ENCODE peak calls at places on chromosome 17, in five cellular contexts. One of them, this sample, is unnamed.

GRCh38 chr17:15364615-15365014 is 23.2 kb upstream of the TEKT3 start:
- DNase-seq in stimulated activated CD8-positive, alpha-beta memory T cell treated with anti-CD3 and anti-CD28 coated beads, Interleukin-15, amount 100 ng/mL, for 24 hours: no peak
- DNase-seq in activated naive CD4-positive, alpha-beta T cell treated with anti-CD3 and anti-CD28 coated beads for 36 hours: no peak
- DNase-seq in amygdala: no peak
- DNase-seq in GF-D8: no peak
- DNase-seq in this sample: no peak

GRCh38 chr17:1686086-1686485 is 1.4 kb upstream of the PRPF8 start:
- DNase-seq in stimulated activated CD8-positive, alpha-beta memory T cell treated with anti-CD3 and anti-CD28 coated beads, Interleukin-15, amount 100 ng/mL, for 24 hours: no peak
- DNase-seq in amygdala: no peak
- DNase-seq in activated naive CD4-positive, alpha-beta T cell treated with anti-CD3 and anti-CD28 coated beads for 36 hours: no peak
- DNase-seq in GF-D8: no peak
- DNase-seq in this sample: no peak

GRCh38 chr17:28643979-28644781 is 778 bp downstream of the BLTP2 start:
- DNase-seq in stimulated activated CD8-positive, alpha-beta memory T cell treated with anti-CD3 and anti-CD28 coated beads, Interleukin-15, amount 100 ng/mL, for 24 hours: no peak
- DNase-seq in amygdala: no peak
- DNase-seq in activated naive CD4-positive, alpha-beta T cell treated with anti-CD3 and anti-CD28 coated beads for 36 hours: peak
- DNase-seq in GF-D8: peak
- DNase-seq in this sample: peak

GRCh38 chr17:49497147-49498036 is 2.3 kb downstream of the NGFR start:
- DNase-seq in amygdala: no peak
- DNase-seq in stimulated activated CD8-positive, alpha-beta memory T cell treated with anti-CD3 and anti-CD28 coated beads, Interleukin-15, amount 100 ng/mL, for 24 hours: no peak
- DNase-seq in activated naive CD4-positive, alpha-beta T cell treated with anti-CD3 and anti-CD28 coated beads for 36 hours: peak
- DNase-seq in GF-D8: no peak
- DNase-seq in this sample: peak

GRCh38 chr17:43200127-43200526 is 11.5 kb upstream of the TMEM106A start:
- DNase-seq in stimulated activated CD8-positive, alpha-beta memory T cell treated with anti-CD3 and anti-CD28 coated beads, Interleukin-15, amount 100 ng/mL, for 24 hours: no peak
- DNase-seq in GF-D8: peak
- DNase-seq in activated naive CD4-positive, alpha-beta T cell treated with anti-CD3 and anti-CD28 coated beads for 36 hours: peak
- DNase-seq in amygdala: no peak
- DNase-seq in this sample: no peak

GRCh38 chr17:670286-670685 is 44.4 kb downstream of the VPS53 start:
- DNase-seq in stimulated activated CD8-positive, alpha-beta memory T cell treated with anti-CD3 and anti-CD28 coated beads, Interleukin-15, amount 100 ng/mL, for 24 hours: no peak
- DNase-seq in activated naive CD4-positive, alpha-beta T cell treated with anti-CD3 and anti-CD28 coated beads for 36 hours: no peak
- DNase-seq in amygdala: no peak
- DNase-seq in GF-D8: no peak
- DNase-seq in this sample: no peak

GRCh38 chr17:66829883-66830282 is 5.0 kb upstream of the CACNG5 start:
- DNase-seq in stimulated activated CD8-positive, alpha-beta memory T cell treated with anti-CD3 and anti-CD28 coated beads, Interleukin-15, amount 100 ng/mL, for 24 hours: no peak
- DNase-seq in GF-D8: no peak
- DNase-seq in activated naive CD4-positive, alpha-beta T cell treated with anti-CD3 and anti-CD28 coated beads for 36 hours: no peak
- DNase-seq in amygdala: no peak
- DNase-seq in this sample: no peak

GRCh38 chr17:38879878-38880727 is 10.2 kb downstream of the LASP1 start:
- DNase-seq in activated naive CD4-positive, alpha-beta T cell treated with anti-CD3 and anti-CD28 coated beads for 36 hours: peak
- DNase-seq in amygdala: no peak
- DNase-seq in stimulated activated CD8-positive, alpha-beta memory T cell treated with anti-CD3 and anti-CD28 coated beads, Interleukin-15, amount 100 ng/mL, for 24 hours: no peak
- DNase-seq in GF-D8: no peak
- DNase-seq in this sample: peak

GRCh38 chr17:82859431-82860403 is 19.9 kb upstream of the ZNF750 start:
- DNase-seq in amygdala: no peak
- DNase-seq in activated naive CD4-positive, alpha-beta T cell treated with anti-CD3 and anti-CD28 coated beads for 36 hours: peak
- DNase-seq in GF-D8: peak
- DNase-seq in stimulated activated CD8-positive, alpha-beta memory T cell treated with anti-CD3 and anti-CD28 coated beads, Interleukin-15, amount 100 ng/mL, for 24 hours: no peak
- DNase-seq in this sample: no peak

GRCh38 chr17:77698903-77699615 is 259.4 kb upstream of the TNRC6C start:
- DNase-seq in stimulated activated CD8-positive, alpha-beta memory T cell treated with anti-CD3 and anti-CD28 coated beads, Interleukin-15, amount 100 ng/mL, for 24 hours: no peak
- DNase-seq in activated naive CD4-positive, alpha-beta T cell treated with anti-CD3 and anti-CD28 coated beads for 36 hours: no peak
- DNase-seq in GF-D8: no peak
- DNase-seq in amygdala: no peak
- DNase-seq in this sample: no peak

GRCh38 chr17:48929812-48930165 is 14.9 kb downstream of the SNF8 start:
- DNase-seq in GF-D8: no peak
- DNase-seq in activated naive CD4-positive, alpha-beta T cell treated with anti-CD3 and anti-CD28 coated beads for 36 hours: no peak
- DNase-seq in amygdala: no peak
- DNase-seq in stimulated activated CD8-positive, alpha-beta memory T cell treated with anti-CD3 and anti-CD28 coated beads, Interleukin-15, amount 100 ng/mL, for 24 hours: no peak
- DNase-seq in this sample: no peak

GRCh38 chr17:42310281-42311156 is 22.2 kb downstream of the STAT5A start:
- DNase-seq in activated naive CD4-positive, alpha-beta T cell treated with anti-CD3 and anti-CD28 coated beads for 36 hours: peak
- DNase-seq in GF-D8: no peak
- DNase-seq in amygdala: no peak
- DNase-seq in stimulated activated CD8-positive, alpha-beta memory T cell treated with anti-CD3 and anti-CD28 coated beads, Interleukin-15, amount 100 ng/mL, for 24 hours: no peak
- DNase-seq in this sample: no peak

GRCh38 chr17:48604770-48605329 is at the start of gene HOXB6:
- DNase-seq in amygdala: no peak
- DNase-seq in stimulated activated CD8-positive, alpha-beta memory T cell treated with anti-CD3 and anti-CD28 coated beads, Interleukin-15, amount 100 ng/mL, for 24 hours: no peak
- DNase-seq in GF-D8: no peak
- DNase-seq in activated naive CD4-positive, alpha-beta T cell treated with anti-CD3 and anti-CD28 coated beads for 36 hours: no peak
- DNase-seq in this sample: no peak

GRCh38 chr17:64003526-64004121 is 5.5 kb downstream of the PRR29 start:
- DNase-seq in amygdala: no peak
- DNase-seq in GF-D8: no peak
- DNase-seq in stimulated activated CD8-positive, alpha-beta memory T cell treated with anti-CD3 and anti-CD28 coated beads, Interleukin-15, amount 100 ng/mL, for 24 hours: no peak
- DNase-seq in activated naive CD4-positive, alpha-beta T cell treated with anti-CD3 and anti-CD28 coated beads for 36 hours: no peak
- DNase-seq in this sample: no peak

GRCh38 chr17:45052052-45052772 is 780 bp upstream of the DCAKD start:
- DNase-seq in stimulated activated CD8-positive, alpha-beta memory T cell treated with anti-CD3 and anti-CD28 coated beads, Interleukin-15, amount 100 ng/mL, for 24 hours: no peak
- DNase-seq in activated naive CD4-positive, alpha-beta T cell treated with anti-CD3 and anti-CD28 coated beads for 36 hours: peak
- DNase-seq in GF-D8: peak
- DNase-seq in amygdala: no peak
- DNase-seq in this sample: peak

GRCh38 chr17:28975031-28975430 is 23.7 kb upstream of the PHF12 start:
- DNase-seq in stimulated activated CD8-positive, alpha-beta memory T cell treated with anti-CD3 and anti-CD28 coated beads, Interleukin-15, amount 100 ng/mL, for 24 hours: no peak
- DNase-seq in activated naive CD4-positive, alpha-beta T cell treated with anti-CD3 and anti-CD28 coated beads for 36 hours: no peak
- DNase-seq in GF-D8: no peak
- DNase-seq in amygdala: no peak
- DNase-seq in this sample: no peak

GRCh38 chr17:65455972-65456343 is 105.5 kb downstream of the AXIN2 start:
- DNase-seq in activated naive CD4-positive, alpha-beta T cell treated with anti-CD3 and anti-CD28 coated beads for 36 hours: peak
- DNase-seq in stimulated activated CD8-positive, alpha-beta memory T cell treated with anti-CD3 and anti-CD28 coated beads, Interleukin-15, amount 100 ng/mL, for 24 hours: no peak
- DNase-seq in amygdala: no peak
- DNase-seq in GF-D8: no peak
- DNase-seq in this sample: no peak

GRCh38 chr17:68782829-68783228 is 172.4 kb downstream of the ABCA8 start:
- DNase-seq in activated naive CD4-positive, alpha-beta T cell treated with anti-CD3 and anti-CD28 coated beads for 36 hours: no peak
- DNase-seq in stimulated activated CD8-positive, alpha-beta memory T cell treated with anti-CD3 and anti-CD28 coated beads, Interleukin-15, amount 100 ng/mL, for 24 hours: no peak
- DNase-seq in amygdala: no peak
- DNase-seq in GF-D8: no peak
- DNase-seq in this sample: no peak

GRCh38 chr17:29524692-29525091 is 42.1 kb downstream of the ABHD15 start:
- DNase-seq in stimulated activated CD8-positive, alpha-beta memory T cell treated with anti-CD3 and anti-CD28 coated beads, Interleukin-15, amount 100 ng/mL, for 24 hours: no peak
- DNase-seq in activated naive CD4-positive, alpha-beta T cell treated with anti-CD3 and anti-CD28 coated beads for 36 hours: no peak
- DNase-seq in amygdala: no peak
- DNase-seq in GF-D8: no peak
- DNase-seq in this sample: no peak

GRCh38 chr17:43846221-43846712 is 709 bp upstream of the CD300LG start:
- DNase-seq in amygdala: peak
- DNase-seq in stimulated activated CD8-positive, alpha-beta memory T cell treated with anti-CD3 and anti-CD28 coated beads, Interleukin-15, amount 100 ng/mL, for 24 hours: peak
- DNase-seq in activated naive CD4-positive, alpha-beta T cell treated with anti-CD3 and anti-CD28 coated beads for 36 hours: peak
- DNase-seq in GF-D8: peak
- DNase-seq in this sample: peak

GRCh38 chr17:40915721-40916256 is 21.7 kb downstream of the KRT23 start:
- DNase-seq in activated naive CD4-positive, alpha-beta T cell treated with anti-CD3 and anti-CD28 coated beads for 36 hours: no peak
- DNase-seq in amygdala: no peak
- DNase-seq in GF-D8: no peak
- DNase-seq in stimulated activated CD8-positive, alpha-beta memory T cell treated with anti-CD3 and anti-CD28 coated beads, Interleukin-15, amount 100 ng/mL, for 24 hours: no peak
- DNase-seq in this sample: no peak

GRCh38 chr17:81445642-81446500 is 50.6 kb downstream of the BAHCC1 start:
- DNase-seq in amygdala: no peak
- DNase-seq in GF-D8: no peak
- DNase-seq in stimulated activated CD8-positive, alpha-beta memory T cell treated with anti-CD3 and anti-CD28 coated beads, Interleukin-15, amount 100 ng/mL, for 24 hours: no peak
- DNase-seq in activated naive CD4-positive, alpha-beta T cell treated with anti-CD3 and anti-CD28 coated beads for 36 hours: no peak
- DNase-seq in this sample: no peak

GRCh38 chr17:57572062-57572461 is 173.0 kb downstream of the CCDC182 start:
- DNase-seq in GF-D8: no peak
- DNase-seq in stimulated activated CD8-positive, alpha-beta memory T cell treated with anti-CD3 and anti-CD28 coated beads, Interleukin-15, amount 100 ng/mL, for 24 hours: no peak
- DNase-seq in activated naive CD4-positive, alpha-beta T cell treated with anti-CD3 and anti-CD28 coated beads for 36 hours: no peak
- DNase-seq in amygdala: no peak
- DNase-seq in this sample: peak

GRCh38 chr17:34313164-34313563 is 6.1 kb upstream of the CCL8 start:
- DNase-seq in activated naive CD4-positive, alpha-beta T cell treated with anti-CD3 and anti-CD28 coated beads for 36 hours: no peak
- DNase-seq in amygdala: no peak
- DNase-seq in stimulated activated CD8-positive, alpha-beta memory T cell treated with anti-CD3 and anti-CD28 coated beads, Interleukin-15, amount 100 ng/mL, for 24 hours: no peak
- DNase-seq in GF-D8: no peak
- DNase-seq in this sample: no peak

GRCh38 chr17:78979780-78980623 is at the start of gene LGALS3BP:
- DNase-seq in amygdala: peak
- DNase-seq in GF-D8: no peak
- DNase-seq in stimulated activated CD8-positive, alpha-beta memory T cell treated with anti-CD3 and anti-CD28 coated beads, Interleukin-15, amount 100 ng/mL, for 24 hours: no peak
- DNase-seq in activated naive CD4-positive, alpha-beta T cell treated with anti-CD3 and anti-CD28 coated beads for 36 hours: peak
- DNase-seq in this sample: peak

GRCh38 chr17:44043326-44043725 is 23.1 kb downstream of the LSM12 start:
- DNase-seq in activated naive CD4-positive, alpha-beta T cell treated with anti-CD3 and anti-CD28 coated beads for 36 hours: no peak
- DNase-seq in GF-D8: no peak
- DNase-seq in stimulated activated CD8-positive, alpha-beta memory T cell treated with anti-CD3 and anti-CD28 coated beads, Interleukin-15, amount 100 ng/mL, for 24 hours: no peak
- DNase-seq in amygdala: no peak
- DNase-seq in this sample: no peak

GRCh38 chr17:15348030-15348429 is 6.6 kb upstream of the TEKT3 start:
- DNase-seq in stimulated activated CD8-positive, alpha-beta memory T cell treated with anti-CD3 and anti-CD28 coated beads, Interleukin-15, amount 100 ng/mL, for 24 hours: no peak
- DNase-seq in amygdala: no peak
- DNase-seq in activated naive CD4-positive, alpha-beta T cell treated with anti-CD3 and anti-CD28 coated beads for 36 hours: no peak
- DNase-seq in GF-D8: no peak
- DNase-seq in this sample: peak

GRCh38 chr17:2996208-2996855 is 67.1 kb downstream of the OR1D5 start:
- DNase-seq in activated naive CD4-positive, alpha-beta T cell treated with anti-CD3 and anti-CD28 coated beads for 36 hours: no peak
- DNase-seq in GF-D8: no peak
- DNase-seq in stimulated activated CD8-positive, alpha-beta memory T cell treated with anti-CD3 and anti-CD28 coated beads, Interleukin-15, amount 100 ng/mL, for 24 hours: no peak
- DNase-seq in amygdala: no peak
- DNase-seq in this sample: no peak

GRCh38 chr17:44968225-44969143 is at the start of gene C1QL1:
- DNase-seq in stimulated activated CD8-positive, alpha-beta memory T cell treated with anti-CD3 and anti-CD28 coated beads, Interleukin-15, amount 100 ng/mL, for 24 hours: peak
- DNase-seq in GF-D8: peak
- DNase-seq in amygdala: peak
- DNase-seq in activated naive CD4-positive, alpha-beta T cell treated with anti-CD3 and anti-CD28 coated beads for 36 hours: peak
- DNase-seq in this sample: peak

GRCh38 chr17:64084086-64084939 is 45.6 kb downstream of the ERN1 start:
- DNase-seq in activated naive CD4-positive, alpha-beta T cell treated with anti-CD3 and anti-CD28 coated beads for 36 hours: no peak
- DNase-seq in GF-D8: peak
- DNase-seq in stimulated activated CD8-positive, alpha-beta memory T cell treated with anti-CD3 and anti-CD28 coated beads, Interleukin-15, amount 100 ng/mL, for 24 hours: no peak
- DNase-seq in amygdala: no peak
- DNase-seq in this sample: no peak